ENCODE peak calls at places on chromosomes 5 and 9, in five cellular contexts. D, W, H, T and R are unnamed samples.

GRCh38 chr9:81776834-81777233 is 87.5 kb upstream of the TLE1 start:
- DNase-seq in D (no peak), W (no peak), H (no peak), T (no peak), R (no peak)

GRCh38 chr5:76958976-76959767 is 6.3 kb downstream of the CRHBP start:
- DNase-seq in D (peak; percentile 63), W (peak; percentile 76), H (no peak), T (no peak), R (no peak)

GRCh38 chr5:194603-195209 is 3.4 kb downstream of the LRRC14B start:
- DNase-seq in D (no peak), W (no peak), H (no peak), T (no peak), R (no peak)

GRCh38 chr5:99004960-99005359 is 76.2 kb upstream of the CHD1 start:
- DNase-seq in D (peak; percentile 6), W (no peak), H (no peak), T (no peak), R (no peak)

GRCh38 chr9:21710792-21711191 is 91.6 kb upstream of the MTAP start:
- DNase-seq in D (no peak), W (no peak), H (no peak), T (no peak), R (no peak)

GRCh38 chr5:103424008-103424407 is 138.6 kb downstream of the NUDT12 start:
- DNase-seq in D (peak; percentile 25), W (no peak), H (no peak), T (no peak), R (no peak)

GRCh38 chr9:76615149-76615548 is 149.1 kb upstream of the PCA3 start:
- DNase-seq in D (no peak), W (peak; percentile 32), H (no peak), T (no peak), R (no peak)

GRCh38 chr5:93305984-93306383 is 275.0 kb downstream of the NR2F1-AS1 start:
- DNase-seq in D (no peak), W (no peak), H (no peak), T (no peak), R (no peak)

GRCh38 chr5:52794519-52794918 is 6.8 kb downstream of the ITGA1 start:
- DNase-seq in D (no peak), W (no peak), H (no peak), T (no peak), R (no peak)

GRCh38 chr9:136754626-136755284 is 3.3 kb downstream of the LCN8 start:
- DNase-seq in D (no peak), W (no peak), H (no peak), T (no peak), R (no peak)

GRCh38 chr5:125327676-125328075 is 581.2 kb upstream of the ZNF608 start:
- DNase-seq in D (no peak), W (no peak), H (no peak), T (no peak), R (no peak)

GRCh38 chr9:136196465-136197371 is 8.2 kb downstream of the LHX3 start:
- DNase-seq in D (no peak), W (no peak), H (no peak), T (no peak), R (no peak)

GRCh38 chr9:127225747-127226646 is 38.6 kb upstream of the GARNL3 start:
- DNase-seq in D (peak; percentile 18), W (no peak), H (no peak), T (no peak), R (no peak)